ENCODE peak calls at places on chromosomes 1 and 21, in five cellular contexts. U, D, N, L and C are unnamed samples. For H3K4me1, the result is how much of the 10 kb centered on the place peaks cover.

GRCh38 chr1:234842726-234843641 is 233.0 kb upstream of the IRF2BP2 start:
- DNase-seq in U (no peak), D (no peak), N (no peak), L (no peak), C (no peak)

GRCh38 chr1:23555225-23555801 is 4.0 kb downstream of the ID3 start:
- DNase-seq in U (peak), D (peak), N (no peak), L (no peak), C (no peak)

GRCh38 chr1:231236131-231236571 is 4.9 kb upstream of the GNPAT start:
- DNase-seq in U (no peak), D (no peak), N (peak), L (no peak), C (no peak)

GRCh38 chr1:219837274-219837993 is 90.9 kb downstream of the SLC30A10 start:
- DNase-seq in U (no peak), D (peak), N (peak), L (no peak), C (peak)

GRCh38 chr1:88685239-88685604 is 1.1 kb downstream of the PKN2 start:
- DNase-seq in U (no peak), D (peak), N (no peak), L (no peak), C (no peak)

GRCh38 chr1:21099034-21099868 is 77.4 kb downstream of the EIF4G3 start:
- DNase-seq in U (no peak), D (no peak), N (no peak), L (no peak), C (no peak)

GRCh38 chr1:95058974-95059373 is 13.8 kb downstream of the ALG14 start:
- DNase-seq in U (no peak), D (peak), N (no peak), L (no peak), C (no peak)

GRCh38 chr21:15730484-15731242 is 881 bp downstream of the USP25 start:
- DNase-seq in U (no peak), D (peak), N (no peak), L (no peak), C (no peak)

GRCh38 chr1:205656236-205656635 is 24.1 kb downstream of the SLC45A3 start:
- DNase-seq in U (no peak), D (no peak), N (no peak), L (no peak), C (no peak)

GRCh38 chr21:34835526-34835925 is 166.7 kb downstream of the CLIC6 start:
- DNase-seq in U (peak), D (no peak), N (peak), L (no peak), C (no peak)

GRCh38 chr1:31064115-31064514 is 1.4 kb downstream of the PUM1 start:
- DNase-seq in U (no peak), D (peak), N (peak), L (no peak), C (no peak)
- H3K4me1 ChIP-seq in U (under half), D (under half), N (half or more), L (half or more), C (under half)

DNA sequence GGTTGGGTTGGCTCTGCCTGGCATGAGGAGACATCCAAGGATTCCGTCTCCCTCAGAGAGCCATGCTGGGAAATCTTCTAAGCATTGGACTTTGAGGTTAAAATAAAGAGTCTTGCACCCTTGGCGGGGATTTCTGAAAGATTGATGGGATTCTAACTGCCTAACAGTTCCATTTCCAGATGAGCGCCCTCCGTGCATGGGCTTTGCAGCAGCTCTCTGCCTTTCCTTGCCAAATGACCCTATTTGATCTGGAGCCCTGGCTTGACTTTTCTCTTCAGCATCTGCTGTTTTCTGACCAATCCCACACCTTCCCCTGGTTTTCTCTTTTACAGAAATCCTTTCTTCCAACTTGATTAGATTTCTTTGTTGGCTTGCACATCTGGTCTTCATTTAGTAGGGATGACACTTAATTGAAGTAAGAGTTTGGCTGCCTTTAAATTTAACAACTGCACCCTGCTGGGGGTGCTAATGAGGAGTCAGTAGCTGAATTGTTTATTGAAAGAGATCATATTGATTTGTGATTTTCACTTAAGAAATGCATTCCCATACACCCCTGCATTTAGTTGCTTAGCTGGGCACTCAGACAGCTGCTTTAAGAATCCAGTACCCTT is 99.5 kb downstream of the NOS1AP start:
- DNase-seq in U (no peak), D (no peak), N (no peak), L (no peak), C (no peak)
- TF ChIP-seq POLR2AphosphoS5 in U (no peak), D (no peak), N (no peak), L (no peak), C (no peak)

GRCh38 chr1:201022824-201023516 is 544 bp downstream of the KIF21B start:
- DNase-seq in U (peak), D (no peak), N (no peak), L (no peak), C (no peak)
- H3K4me1 ChIP-seq in U (under half), D (under half), N (half or more), L (half or more), C (under half)

GRCh38 chr1:97077221-97077620 is 355.6 kb downstream of the PTBP2 start:
- DNase-seq in U (no peak), D (no peak), N (no peak), L (no peak), C (no peak)
- TF ChIP-seq POLR2AphosphoS5 in U (no peak), D (no peak), N (no peak), L (no peak), C (no peak)

GRCh38 chr1:56511323-56511722 is 68.0 kb downstream of the PLPP3 start:
- DNase-seq in U (no peak), D (no peak), N (no peak), L (no peak), C (no peak)
- H3K4me1 ChIP-seq in U (under half), D (under half), N (half or more), L (half or more), C (under half)